ENCODE peak calls at places on chromosomes 4 and X, in four cellular contexts. Y is lower leg skin; Q is HCT116; I is CD4-positive, alpha-beta T cell. X is an unnamed sample.

GRCh38 chrX:153517421-153517820 is at the start of gene ATP2B3:
- DNase-seq in Y (no peak), Q (no peak), I (no peak), X (no peak)

GRCh38 chrX:13652256-13653021 is 502 bp upstream of the TCEANC start:
- DNase-seq in I (no peak), Q (peak), Y (no peak), X (no peak)

GRCh38 chr4:40475609-40476008 is 140.5 kb downstream of the CHRNA9 start:
- DNase-seq in I (no peak), Y (no peak), Q (no peak), X (no peak)

GRCh38 chrX:148049441-148049840 is 68.3 kb downstream of the FMR1NB start:
- DNase-seq in Y (no peak), Q (peak), I (no peak), X (no peak)

GRCh38 chr4:15104825-15105224 is 102.5 kb downstream of the CPEB2 start:
- DNase-seq in Q (no peak), I (no peak), Y (no peak), X (no peak)

GRCh38 chr4:9979101-9979815 is 42.0 kb downstream of the SLC2A9 start:
- DNase-seq in Y (no peak), I (no peak), Q (no peak), X (no peak)

GRCh38 chr4:186248643-186249042 is 17.3 kb upstream of the F11 start:
- DNase-seq in Y (no peak), Q (no peak), I (no peak), X (no peak)

GRCh38 chrX:2587146-2587545 is 86.4 kb upstream of the DHRSX start:
- DNase-seq in I (no peak), Q (no peak), Y (no peak), X (no peak)

GRCh38 chr4:38002451-38003071 is 42.4 kb downstream of the PTTG2 start:
- DNase-seq in I (no peak), Q (no peak), Y (no peak), X (no peak)

GRCh38 chrX:120499301-120500097 is 30.4 kb upstream of the LAMP2 start:
- DNase-seq in I (no peak), Q (no peak), Y (no peak), X (no peak)

GRCh38 chr4:31007858-31008257 is 287.7 kb downstream of the PCDH7 start:
- DNase-seq in Y (no peak), I (no peak), Q (no peak), X (no peak)

GRCh38 chr4:107333518-107333917 is 297.4 kb upstream of the DKK2 start:
- DNase-seq in Y (no peak), I (no peak), Q (no peak), X (no peak)

GRCh38 chrX:123728554-123728953 is 4.3 kb downstream of the THOC2 start:
- DNase-seq in Y (no peak), Q (no peak), I (no peak), X (no peak)

GRCh38 chr4:89897867-89898266 is 3.2 kb downstream of the MMRN1 start:
- DNase-seq in Y (no peak), Q (no peak), I (no peak), X (no peak)

GRCh38 chrX:67674741-67675140 is 130.9 kb downstream of the AR start:
- DNase-seq in Y (no peak), I (no peak), Q (no peak), X (no peak)

GRCh38 chr4:152815078-152815477 is 35.3 kb downstream of the ARFIP1 start:
- DNase-seq in Q (no peak), Y (no peak), I (no peak), X (no peak)

GRCh38 chr4:1601533-1601835 is 82.6 kb downstream of the FAM53A start:
- DNase-seq in Q (no peak), I (no peak), Y (no peak), X (no peak)

GRCh38 chr4:126604273-126604867 is 1028.4 kb upstream of the INTU start:
- DNase-seq in Q (peak), Y (no peak), I (no peak), X (no peak)

GRCh38 chr4:3336389-3337356 is 43.9 kb downstream of the RGS12 start:
- DNase-seq in Y (no peak), I (no peak), Q (no peak), X (no peak)

GRCh38 chr4:61246003-61246402 is 45.9 kb downstream of the ADGRL3 start:
- DNase-seq in Y (no peak), I (no peak), Q (no peak), X (no peak)

GRCh38 chrX:140815868-140816267 is 106.3 kb downstream of the LINC00632 start:
- DNase-seq in Y (no peak), Q (no peak), I (no peak), X (no peak)

GRCh38 chr4:86848136-86848535 is 1.0 kb downstream of the SLC10A6 start:
- DNase-seq in I (no peak), Y (no peak), Q (no peak), X (no peak)

GRCh38 chrX:103248553-103248952 is 6.4 kb downstream of the TCEAL8 start:
- DNase-seq in I (no peak), Q (peak), Y (no peak), X (no peak)

GRCh38 chrX:104913348-104913747 is 307.1 kb downstream of the TEX13A start:
- DNase-seq in I (no peak), Q (no peak), Y (no peak), X (no peak)

GRCh38 chrX:41333744-41333993 is 293 bp upstream of the DDX3X start:
- DNase-seq in Y (no peak), Q (peak), I (no peak), X (no peak)

GRCh38 chr4:60780874-60781273 is 419.3 kb upstream of the ADGRL3 start:
- DNase-seq in Y (no peak), Q (no peak), I (no peak), X (no peak)

GRCh38 chrX:111041018-111041462 is 55.0 kb upstream of the PAK3 start:
- DNase-seq in I (peak), Y (no peak), Q (no peak), X (no peak)

GRCh38 chrX:150365051-150365952 is 2.2 kb downstream of the MAMLD1 start:
- DNase-seq in I (peak), Y (peak), Q (peak), X (peak)

GRCh38 chr4:47478799-47479198 is 6.3 kb upstream of the ATP10D start:
- DNase-seq in Y (no peak), I (no peak), Q (no peak), X (no peak)

GRCh38 chrX:106300239-106300638 is 132.1 kb downstream of the PWWP3B start:
- DNase-seq in Q (peak), I (no peak), Y (no peak), X (no peak)
- TF ChIP-seq CTCF in Q (no peak), I (no peak), Y (no peak), X (no peak)

GRCh38 chr4:79403356-79403755 is 4.7 kb downstream of the GK2 start:
- DNase-seq in Q (no peak), I (no peak), Y (no peak), X (no peak)
- TF ChIP-seq CTCF in Q (no peak), I (no peak), Y (no peak), X (no peak)

GRCh38 chr4:16707874-16708273 is 190.6 kb downstream of the LDB2 start:
- DNase-seq in I (no peak), Y (no peak), Q (no peak), X (no peak)

GRCh38 chr4:16705341-16705740 is 193.1 kb downstream of the LDB2 start:
- DNase-seq in Q (no peak), Y (no peak), I (no peak), X (no peak)

GRCh38 chr4:16704488-16704887 is 194.0 kb downstream of the LDB2 start:
- DNase-seq in I (no peak), Y (no peak), Q (no peak), X (no peak)

GRCh38 chr4:16710198-16710597 is 188.2 kb downstream of the LDB2 start:
- DNase-seq in I (no peak), Q (no peak), Y (no peak), X (no peak)

DNA sequence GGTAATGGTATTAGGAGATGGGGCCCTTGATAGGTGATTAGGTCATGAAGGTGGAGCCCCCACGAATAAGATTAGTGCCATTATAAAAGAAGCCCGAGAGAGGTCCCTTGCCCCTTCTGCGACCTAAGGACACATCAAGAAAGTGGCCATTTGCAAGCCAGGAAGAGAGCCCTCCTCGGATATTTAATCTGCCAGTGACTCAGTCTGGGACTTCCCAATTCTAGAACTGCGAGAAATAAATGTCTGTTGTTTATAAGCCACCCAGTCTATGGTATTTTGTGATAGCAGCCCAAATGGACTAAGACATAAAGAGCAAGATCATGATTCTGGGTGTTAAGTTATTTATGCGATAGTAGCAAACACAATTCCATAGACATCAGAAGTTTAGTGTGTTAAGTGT is 192.2 kb downstream of the LDB2 start:
- DNase-seq in I (no peak), Y (no peak), Q (no peak), X (no peak)
- TF ChIP-seq CTCF in I (no peak), Y (no peak), Q (no peak), X (no peak)

GRCh38 chr4:147678796-147679549 is 5.0 kb downstream of the PRMT9 start:
- DNase-seq in Q (peak), Y (no peak), I (no peak), X (no peak)
- TF ChIP-seq CTCF in Q (peak), Y (no peak), I (no peak), X (no peak)